ENCODE peak calls at places on chromosomes 12 and 14, in seven cellular contexts. F, R, Q, K, D, E and C are unnamed samples. For H3K36me3, H3K4me1 and H3K9me3, the result is how much of the 10 kb centered on the place peaks cover.

GRCh38 chr12:100128509-100128908 is 14.2 kb downstream of the BLTP3B start:
- DNase-seq in F (peak), R (no peak), Q (peak), K (no peak), D (no peak), E (no peak), C (no peak)

GRCh38 chr14:72666610-72667009 is 227.3 kb downstream of the DPF3 start:
- DNase-seq in F (peak), R (no peak), Q (no peak), K (no peak), D (no peak), E (no peak), C (no peak)

GRCh38 chr14:69132513-69133181 is 20.3 kb downstream of the DCAF5 start:
- DNase-seq in F (peak), R (no peak), Q (no peak), K (no peak), D (no peak), E (no peak), C (no peak)

GRCh38 chr12:22529281-22530060 is 14.9 kb downstream of the C2CD5 start:
- DNase-seq in F (peak), R (no peak), Q (no peak), K (peak), D (no peak), E (peak), C (no peak)

GRCh38 chr14:95385701-95386100 is 66.0 kb upstream of the CLMN start:
- DNase-seq in F (no peak), R (no peak), Q (no peak), K (no peak), D (no peak), E (no peak), C (no peak)

GRCh38 chr14:87133073-87133815 is 859.7 kb downstream of the GALC start:
- DNase-seq in F (peak), R (no peak), Q (no peak), K (no peak), D (no peak), E (no peak), C (no peak)

GRCh38 chr12:132422057-132423043 is 67.6 kb upstream of the FBRSL1 start:
- DNase-seq in F (no peak), R (no peak), Q (no peak), K (no peak), D (no peak), E (no peak), C (no peak)

GRCh38 chr12:6841139-6841515 is 402 bp downstream of the GNB3 start:
- DNase-seq in F (no peak), R (no peak), Q (no peak), K (no peak), D (no peak), E (no peak), C (no peak)

GRCh38 chr12:85920324-85920947 is 46.3 kb downstream of the NTS start:
- DNase-seq in F (peak), R (no peak), Q (no peak), K (no peak), D (no peak), E (peak), C (no peak)

GRCh38 chr12:124599074-124599999 is 31.9 kb upstream of the NCOR2 start:
- DNase-seq in F (peak), R (no peak), Q (no peak), K (no peak), D (no peak), E (no peak), C (no peak)

GRCh38 chr12:91958816-91959215 is 186.8 kb downstream of the BTG1 start:
- DNase-seq in F (peak), R (no peak), Q (no peak), K (no peak), D (no peak), E (no peak), C (no peak)

GRCh38 chr12:50275545-50275944 is 7.8 kb downstream of the LIMA1 start:
- DNase-seq in F (no peak), R (no peak), Q (peak), K (no peak), D (no peak), E (no peak), C (no peak)

DNA sequence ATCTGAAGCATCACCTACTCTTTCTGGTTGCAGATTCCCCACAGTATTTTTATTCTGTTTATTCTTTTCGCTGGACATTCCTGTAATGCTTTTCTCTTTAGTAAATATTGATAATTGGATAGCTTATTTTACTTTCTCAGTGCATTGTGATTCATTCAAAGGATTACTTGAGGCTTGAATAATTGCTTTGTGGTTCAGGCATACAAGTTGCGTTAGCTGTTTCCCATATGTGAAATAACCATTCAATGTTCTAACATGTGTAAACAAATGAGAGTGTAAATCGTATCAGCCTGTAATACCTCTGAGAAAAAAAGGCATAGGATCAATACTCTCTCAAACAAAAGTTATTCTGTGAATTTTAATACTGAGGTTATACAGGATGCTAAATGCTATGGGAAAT is 1004.2 kb upstream of the SEL1L start:
- DNase-seq in F (no peak), R (no peak), Q (no peak), K (no peak), D (no peak), E (peak), C (no peak)
- H3K36me3 ChIP-seq in F (under half), R (under half), Q (under half), K (under half), D (under half), E (under half), C (under half)

GRCh38 chr12:70553391-70553859 is 83.8 kb downstream of the PTPRB start:
- DNase-seq in F (peak), R (no peak), Q (no peak), K (no peak), D (no peak), E (no peak), C (no peak)

GRCh38 chr12:70559390-70559789 is 77.8 kb downstream of the PTPRB start:
- DNase-seq in F (no peak), R (no peak), Q (no peak), K (no peak), D (no peak), E (no peak), C (no peak)

GRCh38 chr12:70557583-70558263 is 79.5 kb downstream of the PTPRB start:
- DNase-seq in F (no peak), R (no peak), Q (no peak), K (no peak), D (no peak), E (no peak), C (no peak)

GRCh38 chr12:70555081-70555480 is 82.1 kb downstream of the PTPRB start:
- DNase-seq in F (no peak), R (no peak), Q (no peak), K (no peak), D (no peak), E (no peak), C (no peak)

GRCh38 chr12:70556179-70556869 is 80.9 kb downstream of the PTPRB start:
- DNase-seq in F (no peak), R (no peak), Q (no peak), K (no peak), D (no peak), E (no peak), C (no peak)
- H3K4me1 ChIP-seq in F (under half), R (under half), Q (under half), K (under half), D (under half), E (under half), C (under half)

DNA sequence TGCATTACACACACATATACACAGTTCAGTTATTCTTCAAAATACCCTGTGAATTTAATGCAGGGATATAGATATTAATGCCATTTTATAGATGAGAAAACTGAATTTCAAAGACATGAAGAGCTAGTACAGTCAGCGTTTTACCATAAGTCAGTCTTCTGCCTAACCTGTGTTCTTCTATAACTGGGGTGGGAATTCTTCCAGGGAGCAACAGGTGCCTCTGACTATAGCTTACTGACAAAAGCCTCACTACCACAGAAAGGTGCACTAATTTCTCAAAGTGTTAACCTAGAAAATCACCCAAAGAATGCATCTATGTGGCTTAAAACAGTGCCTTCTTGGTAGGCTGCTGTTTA is 84.4 kb downstream of the STXBP6 start:
- DNase-seq in F (no peak), R (no peak), Q (no peak), K (no peak), D (no peak), E (no peak), C (no peak)
- H3K9me3 ChIP-seq in F (under half), R (under half), Q (under half), K (under half), D (under half), E (under half), C (under half)

GRCh38 chr14:56742391-56742790 is 67.9 kb downstream of the OTX2 start:
- DNase-seq in F (no peak), R (no peak), Q (no peak), K (no peak), D (no peak), E (no peak), C (no peak)
- H3K36me3 ChIP-seq in F (under half), R (under half), Q (under half), K (under half), D (under half), E (under half), C (under half)

DNA sequence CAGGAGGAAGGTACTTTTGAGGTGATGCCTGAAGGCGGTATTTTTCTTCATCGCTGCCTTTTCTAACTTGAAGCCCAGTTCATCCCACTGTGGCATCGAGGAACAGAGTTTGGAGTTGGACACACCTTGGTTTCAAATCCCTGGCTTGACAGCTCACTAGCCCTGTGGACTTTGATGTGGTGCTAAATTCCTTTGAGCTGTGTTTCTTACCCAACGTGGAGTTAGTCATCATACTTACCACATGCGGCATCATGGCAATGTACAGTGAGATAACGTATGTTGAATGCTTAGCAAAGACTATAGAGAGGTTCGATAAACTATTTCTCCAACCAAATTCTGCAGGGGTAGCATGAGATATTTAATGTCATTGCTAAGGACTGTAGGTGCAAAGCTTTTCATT is 3.4 kb downstream of the PLEKHG3 start:
- DNase-seq in F (peak), R (no peak), Q (peak), K (peak), D (no peak), E (no peak), C (no peak)
- H3K4me1 ChIP-seq in F (under half), R (half or more), Q (half or more), K (under half), D (half or more), E (under half), C (half or more)

DNA sequence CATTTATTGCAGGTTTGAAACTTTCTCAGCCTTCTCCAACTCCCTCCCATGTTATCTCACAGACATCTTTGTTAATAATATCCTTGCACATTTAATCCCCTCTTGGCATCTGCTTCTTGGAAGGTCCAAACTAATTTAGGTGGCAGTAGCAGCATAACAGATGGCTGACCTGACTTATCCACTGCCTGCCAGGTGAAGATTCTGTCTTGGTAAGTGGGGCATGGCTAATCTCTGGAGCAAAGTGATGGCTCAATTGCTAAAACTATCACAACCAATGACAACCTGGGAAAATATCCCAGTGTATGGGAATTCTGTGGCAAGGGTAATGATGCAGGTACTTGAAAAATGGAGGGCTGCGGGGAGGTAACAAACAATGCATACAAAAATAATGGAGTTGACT is 58.2 kb upstream of the ALG10B start:
- DNase-seq in F (no peak), R (no peak), Q (no peak), K (no peak), D (no peak), E (no peak), C (no peak)
- H3K9me3 ChIP-seq in F (under half), R (under half), Q (under half), K (under half), D (under half), E (under half), C (under half)

DNA sequence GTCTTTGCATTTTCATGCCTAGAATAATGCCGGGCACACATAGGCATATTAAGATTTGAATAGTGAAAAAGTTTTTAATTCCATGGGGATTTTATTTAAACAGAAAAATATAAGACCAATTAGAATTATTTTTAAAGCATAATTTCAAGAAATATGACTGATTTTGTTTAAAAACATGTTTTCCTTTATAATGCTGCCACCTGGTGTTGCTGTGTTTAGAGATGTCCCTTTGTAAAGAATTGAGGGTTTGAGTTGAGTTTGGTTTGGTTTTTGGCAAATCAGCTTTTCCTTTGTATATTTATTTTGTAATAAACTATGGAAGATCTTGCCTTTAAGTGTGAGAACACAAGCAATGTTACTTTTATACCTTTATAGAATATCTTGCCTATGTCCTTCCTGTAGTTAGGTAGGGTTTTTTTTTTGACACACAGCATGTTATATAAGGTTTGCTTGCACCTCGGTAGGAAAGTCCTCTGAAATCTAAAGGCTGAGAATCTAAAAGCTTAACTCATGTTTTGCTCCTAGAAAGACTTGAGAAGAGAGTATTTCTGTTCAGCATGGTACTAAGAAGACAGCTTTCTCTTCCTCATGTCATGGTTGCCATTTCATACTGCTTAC is 31.4 kb upstream of the SNAPC1 start:
- DNase-seq in F (no peak), R (no peak), Q (no peak), K (no peak), D (no peak), E (no peak), C (no peak)
- H3K36me3 ChIP-seq in F (under half), R (half or more), Q (under half), K (under half), D (half or more), E (half or more), C (under half)